ENCODE peak calls at places on chromosome 2, in five cellular contexts. L is GM13976, F is SJSA1, M is NCI-H345, O is retina. E is an unnamed sample.

GRCh38 chr2:68768461-68768860 is 33.9 kb downstream of the ARHGAP25 start:
- DNase-seq in L (no peak), F (no peak), M (no peak), O (no peak), E (no peak)

GRCh38 chr2:38123862-38124261 is 47.9 kb upstream of the CYP1B1 start:
- DNase-seq in L (no peak), F (no peak), M (no peak), O (no peak), E (no peak)

GRCh38 chr2:150486539-150487484 is 655 bp downstream of the RND3 start:
- DNase-seq in L (peak), F (peak), M (peak), O (peak), E (peak)

GRCh38 chr2:197308635-197309368 is 1.8 kb downstream of the ANKRD44 start:
- DNase-seq in L (no peak), F (no peak), M (no peak), O (no peak), E (peak)

GRCh38 chr2:201149064-201149820 is 33.3 kb downstream of the CFLAR start:
- DNase-seq in L (no peak), F (peak), M (no peak), O (no peak), E (no peak)

GRCh38 chr2:63735931-63736820 is 105.5 kb upstream of the UGP2 start:
- DNase-seq in L (no peak), F (no peak), M (no peak), O (no peak), E (no peak)

GRCh38 chr2:148860037-148860436 is 15.0 kb upstream of the KIF5C start:
- DNase-seq in L (no peak), F (no peak), M (no peak), O (no peak), E (no peak)

GRCh38 chr2:177164584-177165052 is 48.0 kb upstream of the HNRNPA3 start:
- DNase-seq in L (peak), F (peak), M (peak), O (peak), E (peak)

GRCh38 chr2:27085670-27086089 is 892 bp upstream of the KHK start:
- DNase-seq in L (peak), F (peak), M (peak), O (peak), E (peak)

GRCh38 chr2:25405871-25406270 is 64.1 kb upstream of the DNMT3A start:
- DNase-seq in L (no peak), F (no peak), M (no peak), O (no peak), E (no peak)

GRCh38 chr2:237404413-237404812 is 9.6 kb downstream of the COL6A3 start:
- DNase-seq in L (no peak), F (no peak), M (peak), O (no peak), E (no peak)

GRCh38 chr2:37020212-37020886 is 54.0 kb upstream of the STRN start:
- DNase-seq in L (no peak), F (no peak), M (no peak), O (no peak), E (no peak)

GRCh38 chr2:177598321-177598922 is 205.8 kb downstream of the AGPS start:
- DNase-seq in L (no peak), F (no peak), M (no peak), O (peak), E (no peak)

GRCh38 chr2:216034065-216034464 is 20.7 kb upstream of the MREG start:
- DNase-seq in L (peak), F (peak), M (peak), O (peak), E (peak)

GRCh38 chr2:109457811-109458210 is 156.0 kb downstream of the SEPTIN10 start:
- DNase-seq in L (no peak), F (peak), M (no peak), O (no peak), E (no peak)

GRCh38 chr2:181122601-181123000 is 142.2 kb downstream of the UBE2E3 start:
- DNase-seq in L (no peak), F (no peak), M (no peak), O (no peak), E (no peak)

GRCh38 chr2:11995381-11995947 is 249.0 kb downstream of the LPIN1 start:
- DNase-seq in L (no peak), F (no peak), M (no peak), O (no peak), E (no peak)

GRCh38 chr2:223635080-223635479 is 32.9 kb upstream of the SCG2 start:
- DNase-seq in L (no peak), F (no peak), M (no peak), O (no peak), E (no peak)

GRCh38 chr2:127014630-127015029 is 92.3 kb downstream of the BIN1 start:
- DNase-seq in L (no peak), F (peak), M (no peak), O (no peak), E (no peak)

E was measured in GM13977.